ENCODE peak calls at places on chromosomes 13 and 19, in five cellular contexts. G, Q, P, A and N are unnamed samples.

GRCh38 chr13:19664481-19665230 is 31.2 kb downstream of the MPHOSPH8 start:
- DNase-seq in G (no peak), Q (no peak), P (no peak), A (no peak), N (no peak)

GRCh38 chr13:29858231-29858630 is 7.8 kb upstream of the UBL3 start:
- DNase-seq in G (peak), Q (no peak), P (no peak), A (no peak), N (no peak)

GRCh38 chr19:31139871-31140505 is 209.2 kb downstream of the TSHZ3 start:
- DNase-seq in G (peak), Q (no peak), P (no peak), A (peak), N (peak)

GRCh38 chr13:73216381-73216831 is 157.6 kb downstream of the KLF5 start:
- DNase-seq in G (peak), Q (no peak), P (no peak), A (no peak), N (no peak)

GRCh38 chr13:114025432-114026127 is 51.7 kb upstream of the C13orf46 start:
- DNase-seq in G (peak), Q (no peak), P (no peak), A (peak), N (peak)

GRCh38 chr19:799076-799881 is 2.0 kb downstream of the PTBP1 start:
- DNase-seq in G (peak), Q (no peak), P (no peak), A (peak), N (no peak)

GRCh38 chr13:37194428-37194861 is 89.0 kb upstream of the CSNK1A1L start:
- DNase-seq in G (peak), Q (no peak), P (no peak), A (peak), N (peak)

GRCh38 chr19:46856062-46857022 is 4.5 kb upstream of the ARHGAP35 start:
- DNase-seq in G (peak), Q (peak), P (peak), A (peak), N (peak)

GRCh38 chr13:44577236-44578063 is 1.3 kb upstream of the TSC22D1 start:
- DNase-seq in G (peak), Q (peak), P (peak), A (peak), N (peak)

GRCh38 chr13:50484472-50485113 is 358.9 kb downstream of the DLEU7 start:
- DNase-seq in G (peak), Q (no peak), P (peak), A (no peak), N (no peak)

GRCh38 chr13:97388385-97388784 is 45.6 kb upstream of the RAP2A start:
- DNase-seq in G (no peak), Q (no peak), P (no peak), A (no peak), N (no peak)

GRCh38 chr13:113420833-113421600 is 32.3 kb downstream of the ADPRHL1 start:
- DNase-seq in G (no peak), Q (no peak), P (no peak), A (no peak), N (no peak)

GRCh38 chr19:55171440-55171839 is 5.0 kb upstream of the DNAAF3 start:
- DNase-seq in G (no peak), Q (no peak), P (no peak), A (no peak), N (no peak)

GRCh38 chr19:18435848-18436631 is 1.9 kb downstream of the ISYNA1 start:
- DNase-seq in G (no peak), Q (no peak), P (no peak), A (no peak), N (no peak)

GRCh38 chr13:45851171-45851889 is at the start of gene SIAH3:
- DNase-seq in G (peak), Q (no peak), P (peak), A (peak), N (no peak)

GRCh38 chr13:65926750-65927171 is 1303.4 kb downstream of the PCDH9 start:
- DNase-seq in G (no peak), Q (peak), P (peak), A (no peak), N (no peak)

GRCh38 chr13:51797664-51798488 is 6.1 kb downstream of the DHRS12 start:
- DNase-seq in G (peak), Q (no peak), P (peak), A (peak), N (no peak)

GRCh38 chr13:112165712-112166111 is 98.8 kb downstream of the SOX1 start:
- DNase-seq in G (no peak), Q (no peak), P (no peak), A (no peak), N (no peak)

GRCh38 chr19:13783565-13784500 is 9.6 kb downstream of the C19orf53 start:
- DNase-seq in G (no peak), Q (no peak), P (no peak), A (no peak), N (no peak)

GRCh38 chr19:37964109-37964508 is 57.1 kb downstream of the SIPA1L3 start:
- DNase-seq in G (no peak), Q (no peak), P (no peak), A (no peak), N (no peak)

GRCh38 chr19:32652893-32653625 is 21.9 kb downstream of the ANKRD27 start:
- DNase-seq in G (peak), Q (peak), P (peak), A (peak), N (no peak)

GRCh38 chr13:76271728-76272232 is 614.4 kb downstream of the KCTD12 start:
- DNase-seq in G (no peak), Q (no peak), P (no peak), A (no peak), N (no peak)

GRCh38 chr13:40528881-40529280 is 137.6 kb downstream of the FOXO1 start:
- DNase-seq in G (no peak), Q (no peak), P (no peak), A (no peak), N (no peak)

GRCh38 chr19:7998081-7998480 is 7.4 kb downstream of the ELAVL1 start:
- DNase-seq in G (no peak), Q (no peak), P (no peak), A (no peak), N (no peak)

GRCh38 chr13:84972907-84973306 is 826.3 kb downstream of the SLITRK6 start:
- DNase-seq in G (no peak), Q (no peak), P (no peak), A (no peak), N (no peak)

GRCh38 chr13:30341815-30342570 is 34.6 kb upstream of the KATNAL1 start:
- DNase-seq in G (peak), Q (peak), P (peak), A (peak), N (peak)

GRCh38 chr13:59360108-59360507 is 803.6 kb downstream of the DIAPH3 start:
- DNase-seq in G (peak), Q (no peak), P (no peak), A (peak), N (no peak)

GRCh38 chr19:42850981-42851717 is 28.4 kb downstream of the PSG1 start:
- DNase-seq in G (peak), Q (no peak), P (no peak), A (peak), N (peak)

GRCh38 chr19:7920520-7921301 is 573 bp downstream of the SNAPC2 start:
- DNase-seq in G (peak), Q (peak), P (peak), A (peak), N (peak)

GRCh38 chr13:112322562-112322961 is 53.6 kb upstream of the SPACA7 start:
- DNase-seq in G (no peak), Q (no peak), P (no peak), A (no peak), N (no peak)

GRCh38 chr19:11373885-11374448 is 499 bp upstream of the SWSAP1 start:
- DNase-seq in G (no peak), Q (no peak), P (no peak), A (no peak), N (no peak)
- H3K4me3 ChIP-seq in G (peak), Q (peak), P (peak), A (peak), N (peak)

GRCh38 chr19:45497791-45498190 is 452 bp upstream of the PPM1N start:
- DNase-seq in G (no peak), Q (no peak), P (no peak), A (no peak), N (no peak)
- H3K4me3 ChIP-seq in G (no peak), Q (no peak), P (no peak), A (no peak), N (no peak)

DNA sequence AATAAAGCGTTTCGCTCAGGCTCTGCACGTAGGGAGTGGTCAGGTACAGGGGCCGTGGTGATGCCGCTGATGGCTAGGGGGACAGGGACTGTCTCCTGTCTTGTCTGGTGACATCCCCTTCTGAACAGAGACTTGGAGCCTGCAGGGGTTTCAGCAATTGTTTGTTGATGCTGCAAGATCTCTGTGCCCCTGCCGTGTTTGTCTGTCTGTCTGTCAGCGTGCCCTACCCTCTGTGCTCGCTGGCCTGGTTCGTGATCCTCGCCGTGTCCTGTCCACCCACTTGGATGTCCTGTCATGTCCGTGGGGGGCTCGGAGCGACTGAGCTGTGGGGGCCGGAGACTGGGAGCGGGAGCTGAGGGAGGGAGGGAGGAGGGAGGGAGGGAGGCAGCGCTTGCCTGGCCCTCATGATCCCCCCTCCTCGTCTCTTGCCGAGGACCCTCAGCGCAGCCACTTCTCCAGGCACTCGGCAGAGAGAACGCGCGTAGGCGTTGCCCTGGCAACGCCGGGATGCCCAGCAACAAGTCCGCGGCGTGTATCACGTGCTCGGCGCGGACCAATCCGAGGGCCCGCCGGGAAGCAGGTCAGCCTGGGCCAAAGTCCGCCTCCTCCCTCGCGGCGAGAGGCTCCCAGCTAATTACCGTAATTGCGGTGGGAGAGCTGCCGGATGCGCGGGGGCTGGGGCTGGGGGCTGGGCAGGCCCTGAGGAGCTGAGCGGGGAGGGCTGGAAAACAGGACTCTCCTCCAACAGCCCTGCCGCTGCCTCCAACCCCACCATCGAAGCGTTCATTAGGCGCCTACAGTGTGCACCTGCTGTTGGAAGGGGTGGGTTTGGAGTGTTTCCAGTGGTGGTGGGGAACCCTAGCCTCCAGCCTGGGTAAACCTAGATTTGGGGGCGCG is 31.9 kb upstream of the FEM1A start:
- DNase-seq in G (peak), Q (peak), P (peak), A (peak), N (peak)
- H3K4me3 ChIP-seq in G (peak), Q (no peak), P (no peak), A (peak), N (peak)

GRCh38 chr19:48290923-48291700 is 21.2 kb downstream of the ZNF114 start:
- DNase-seq in G (peak), Q (peak), P (peak), A (peak), N (no peak)
- H3K4me3 ChIP-seq in G (peak), Q (peak), P (peak), A (peak), N (peak)

GRCh38 chr19:11580665-11581418 is 3.4 kb upstream of the ACP5 start:
- DNase-seq in G (no peak), Q (no peak), P (no peak), A (peak), N (no peak)
- H3K4me3 ChIP-seq in G (no peak), Q (no peak), P (no peak), A (no peak), N (no peak)

GRCh38 chr19:29944415-29945012 is 2.5 kb downstream of the URI1 start:
- DNase-seq in G (no peak), Q (no peak), P (no peak), A (no peak), N (no peak)

GRCh38 chr19:29943615-29944014 is 1.6 kb downstream of the URI1 start:
- DNase-seq in G (no peak), Q (no peak), P (no peak), A (no peak), N (no peak)

GRCh38 chr19:29945433-29945832 is 3.4 kb downstream of the URI1 start:
- DNase-seq in G (no peak), Q (no peak), P (no peak), A (no peak), N (no peak)

GRCh38 chr19:29946645-29947044 is 4.6 kb downstream of the URI1 start:
- DNase-seq in G (no peak), Q (no peak), P (no peak), A (no peak), N (no peak)

DNA sequence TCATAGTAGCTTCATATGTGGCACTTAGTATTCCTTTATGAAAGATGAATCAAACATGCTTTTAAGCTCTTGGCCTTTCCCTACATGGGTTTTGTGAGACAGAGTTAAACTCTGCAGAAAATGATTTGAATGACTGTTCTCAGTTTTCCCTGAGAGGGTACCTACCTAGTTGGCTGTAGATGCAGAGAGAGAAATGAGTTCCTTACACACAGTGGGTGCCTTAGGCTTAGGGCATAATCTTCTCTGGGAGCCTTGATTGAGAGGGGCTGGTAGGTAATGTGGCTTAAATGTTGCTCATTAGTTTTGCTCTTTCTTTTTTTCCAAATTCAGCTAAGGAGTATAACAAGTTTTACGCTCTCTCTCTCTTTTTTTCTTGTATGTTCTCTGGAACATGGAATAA is 3.0 kb downstream of the URI1 start:
- DNase-seq in G (no peak), Q (no peak), P (no peak), A (no peak), N (no peak)
- H3K4me3 ChIP-seq in G (no peak), Q (no peak), P (no peak), A (no peak), N (no peak)

DNA sequence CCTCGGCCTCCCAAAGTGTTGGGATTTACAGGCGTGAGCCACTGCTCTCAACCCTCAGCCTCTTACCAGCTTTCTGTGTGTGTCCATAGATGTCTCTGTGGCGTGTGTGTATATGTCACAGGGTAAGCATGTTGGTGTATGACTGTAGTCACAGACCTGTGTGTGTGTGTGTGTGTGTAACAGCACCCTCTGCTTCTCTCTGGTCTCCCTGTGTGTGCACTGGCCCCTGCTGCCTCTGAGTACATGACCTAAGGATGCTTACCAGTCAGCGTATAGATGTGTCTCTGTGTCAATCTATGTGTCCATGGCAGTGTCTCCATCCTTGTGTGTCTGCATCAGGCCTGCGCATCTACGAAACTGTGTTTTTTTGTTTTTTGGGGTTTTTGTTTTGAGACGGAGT is 5.6 kb downstream of the AXL start:
- DNase-seq in G (no peak), Q (no peak), P (no peak), A (no peak), N (no peak)
- H3K4me3 ChIP-seq in G (no peak), Q (no peak), P (no peak), A (no peak), N (no peak)

GRCh38 chr13:111051041-111051440 is 64.1 kb upstream of the ARHGEF7 start:
- DNase-seq in G (no peak), Q (no peak), P (no peak), A (no peak), N (no peak)
- H3K4me3 ChIP-seq in G (no peak), Q (no peak), P (no peak), A (no peak), N (no peak)

GRCh38 chr19:2845107-2845506 is 3.8 kb downstream of the ZNF555 start:
- DNase-seq in G (no peak), Q (no peak), P (no peak), A (no peak), N (no peak)
- H3K4me3 ChIP-seq in G (no peak), Q (no peak), P (no peak), A (no peak), N (no peak)